ENCODE peak calls at places on chromosomes 16 and 17, in four cellular contexts. W, Y, S and O are unnamed samples.

GRCh38 chr17:49495842-49496182 is 719 bp downstream of the NGFR start:
- DNase-seq in W (no peak), Y (no peak), S (no peak), O (no peak)

GRCh38 chr17:57866319-57866718 is 16.5 kb upstream of the MRPS23 start:
- DNase-seq in W (no peak), Y (no peak), S (no peak), O (no peak)

GRCh38 chr17:67489273-67489672 is 112.2 kb downstream of the PITPNC1 start:
- DNase-seq in W (no peak), Y (no peak), S (no peak), O (no peak)

GRCh38 chr17:57338257-57338919 is 82.1 kb downstream of the MSI2 start:
- DNase-seq in W (no peak), Y (no peak), S (no peak), O (no peak)

GRCh38 chr17:42422412-42422957 is 571 bp downstream of the CAVIN1 start:
- DNase-seq in W (peak; percentile 16), Y (peak; percentile 81), S (peak; percentile 27), O (no peak)

GRCh38 chr16:12532871-12533610 is 270.6 kb downstream of the CPPED1 start:
- DNase-seq in W (no peak), Y (no peak), S (peak; percentile 71), O (no peak)

GRCh38 chr17:63446218-63446980 is at the start of gene CYB561:
- DNase-seq in W (peak; percentile 53), Y (peak; percentile 90), S (peak; percentile 58), O (peak; percentile 37)

GRCh38 chr16:50360033-50360778 is 8.6 kb downstream of the BRD7 start:
- DNase-seq in W (no peak), Y (no peak), S (no peak), O (no peak)

GRCh38 chr16:5041604-5042133 is 7.9 kb upstream of the NAGPA start:
- DNase-seq in W (no peak), Y (peak; percentile 33), S (no peak), O (no peak)